ENCODE peak calls at places on chromosomes 12 and 14, in seven cellular contexts. T, A, B, Y, I, O and Z are unnamed samples.

GRCh38 chr14:77498120-77498979 is at the start of gene ISM2:
- DNase-seq in T (peak), A (peak), B (peak), Y (peak), I (peak), O (no peak), Z (peak)

GRCh38 chr12:76836633-76837032 is 42.2 kb downstream of the CSRP2 start:
- DNase-seq in T (no peak), A (no peak), B (no peak), Y (no peak), I (no peak), O (no peak), Z (no peak)

GRCh38 chr14:29892327-29892726 is 35.3 kb downstream of the PRKD1 start:
- DNase-seq in T (no peak), A (no peak), B (no peak), Y (peak), I (peak), O (no peak), Z (peak)

GRCh38 chr12:110556705-110557104 is 26.4 kb downstream of the PPTC7 start:
- DNase-seq in T (no peak), A (no peak), B (no peak), Y (no peak), I (no peak), O (no peak), Z (no peak)

GRCh38 chr12:116698131-116698495 is 39.8 kb downstream of the SPRING1 start:
- DNase-seq in T (no peak), A (no peak), B (no peak), Y (no peak), I (no peak), O (no peak), Z (no peak)

GRCh38 chr12:16228067-16228466 is 49.4 kb downstream of the SLC15A5 start:
- DNase-seq in T (no peak), A (no peak), B (no peak), Y (no peak), I (no peak), O (no peak), Z (no peak)

GRCh38 chr14:77097006-77097688 is 911 bp upstream of the CIPC start:
- DNase-seq in T (no peak), A (no peak), B (no peak), Y (peak), I (no peak), O (no peak), Z (peak)

GRCh38 chr12:4041191-4041885 is 168.1 kb upstream of the PARP11 start:
- DNase-seq in T (no peak), A (no peak), B (no peak), Y (no peak), I (no peak), O (no peak), Z (no peak)

GRCh38 chr12:51240971-51241370 is 2.3 kb downstream of the DAZAP2 start:
- DNase-seq in T (no peak), A (no peak), B (no peak), Y (no peak), I (peak), O (no peak), Z (peak)

GRCh38 chr12:20696181-20696580 is 1.0 kb downstream of the SLCO1C1 start:
- DNase-seq in T (no peak), A (no peak), B (no peak), Y (no peak), I (no peak), O (no peak), Z (no peak)

GRCh38 chr14:96748371-96748770 is 48.8 kb upstream of the VRK1 start:
- DNase-seq in T (no peak), A (no peak), B (no peak), Y (no peak), I (no peak), O (no peak), Z (no peak)

GRCh38 chr12:47214001-47214619 is 134.4 kb upstream of the AMIGO2 start:
- DNase-seq in T (no peak), A (no peak), B (no peak), Y (no peak), I (no peak), O (no peak), Z (no peak)

GRCh38 chr12:112261559-112261958 is 120.7 kb downstream of the HECTD4 start:
- DNase-seq in T (no peak), A (peak), B (peak), Y (no peak), I (peak), O (no peak), Z (no peak)

GRCh38 chr14:65949711-65950516 is 536.3 kb upstream of the CCDC196 start:
- DNase-seq in T (no peak), A (no peak), B (no peak), Y (no peak), I (peak), O (no peak), Z (peak)

GRCh38 chr12:69008510-69008909 is 75.5 kb upstream of the CPM start:
- DNase-seq in T (no peak), A (no peak), B (no peak), Y (no peak), I (no peak), O (no peak), Z (no peak)

GRCh38 chr12:253116-253831 is 9.4 kb downstream of the SLC6A13 start:
- DNase-seq in T (no peak), A (no peak), B (peak), Y (no peak), I (peak), O (no peak), Z (no peak)

GRCh38 chr14:58663494-58664111 is 25.8 kb downstream of the DACT1 start:
- DNase-seq in T (no peak), A (no peak), B (no peak), Y (peak), I (peak), O (no peak), Z (peak)

GRCh38 chr14:33567003-33567735 is 383.7 kb downstream of the EGLN3 start:
- DNase-seq in T (no peak), A (no peak), B (no peak), Y (no peak), I (no peak), O (no peak), Z (peak)

GRCh38 chr12:3003593-3003992 is 44.4 kb downstream of the TEAD4 start:
- DNase-seq in T (no peak), A (no peak), B (peak), Y (no peak), I (no peak), O (no peak), Z (no peak)

GRCh38 chr14:89384023-89384422 is 33.0 kb downstream of the FOXN3 start:
- DNase-seq in T (no peak), A (no peak), B (no peak), Y (no peak), I (no peak), O (no peak), Z (no peak)

GRCh38 chr14:71764701-71765347 is 167.4 kb upstream of the RGS6 start:
- DNase-seq in T (no peak), A (no peak), B (no peak), Y (peak), I (peak), O (no peak), Z (no peak)

GRCh38 chr14:59342108-59342507 is 123.1 kb downstream of the GPR135 start:
- DNase-seq in T (no peak), A (no peak), B (no peak), Y (no peak), I (no peak), O (no peak), Z (no peak)

GRCh38 chr12:43206396-43206795 is 345.6 kb downstream of the ADAMTS20 start:
- DNase-seq in T (no peak), A (no peak), B (no peak), Y (no peak), I (peak), O (no peak), Z (peak)

GRCh38 chr12:100234166-100234565 is 32.7 kb downstream of the DEPDC4 start:
- DNase-seq in T (no peak), A (no peak), B (no peak), Y (peak), I (peak), O (no peak), Z (peak)

GRCh38 chr12:107361970-107362369 is 268.6 kb upstream of the CRY1 start:
- DNase-seq in T (no peak), A (no peak), B (no peak), Y (no peak), I (no peak), O (no peak), Z (no peak)

GRCh38 chr12:49637401-49637800 is 14.0 kb downstream of the PRPF40B start:
- DNase-seq in T (no peak), A (peak), B (peak), Y (no peak), I (no peak), O (no peak), Z (no peak)

GRCh38 chr14:23831591-23831990 is 122.0 kb upstream of the DHRS4 start:
- DNase-seq in T (no peak), A (no peak), B (no peak), Y (no peak), I (no peak), O (no peak), Z (no peak)

GRCh38 chr12:56348776-56349175 is 10.1 kb downstream of the IL23A start:
- DNase-seq in T (no peak), A (no peak), B (no peak), Y (no peak), I (no peak), O (no peak), Z (no peak)

GRCh38 chr12:43147893-43148292 is 404.1 kb downstream of the ADAMTS20 start:
- DNase-seq in T (no peak), A (no peak), B (no peak), Y (no peak), I (no peak), O (no peak), Z (peak)

GRCh38 chr12:132427999-132428871 is 61.7 kb upstream of the FBRSL1 start:
- DNase-seq in T (no peak), A (no peak), B (peak), Y (no peak), I (no peak), O (no peak), Z (no peak)

GRCh38 chr12:843609-844008 is 91.2 kb downstream of the WNK1 start:
- DNase-seq in T (no peak), A (no peak), B (no peak), Y (no peak), I (peak), O (no peak), Z (peak)

GRCh38 chr14:71133296-71133695 is 226.0 kb downstream of the PCNX1 start:
- DNase-seq in T (no peak), A (no peak), B (no peak), Y (no peak), I (no peak), O (no peak), Z (no peak)

GRCh38 chr12:131720921-131721320 is 10.0 kb downstream of the SFSWAP start:
- DNase-seq in T (no peak), A (no peak), B (no peak), Y (no peak), I (no peak), O (no peak), Z (peak)

GRCh38 chr12:120625557-120626419 is 14.6 kb upstream of the CABP1 start:
- DNase-seq in T (no peak), A (no peak), B (peak), Y (no peak), I (no peak), O (no peak), Z (no peak)

GRCh38 chr14:49920260-49920659 is 27.4 kb downstream of the ARF6 start:
- DNase-seq in T (no peak), A (no peak), B (no peak), Y (no peak), I (no peak), O (no peak), Z (no peak)

GRCh38 chr12:6699989-6700645 is 498 bp downstream of the PIANP start:
- DNase-seq in T (no peak), A (peak), B (peak), Y (no peak), I (peak), O (no peak), Z (no peak)